ENCODE peak calls at places on chromosomes 4 and X, in eight cellular contexts. One of them, this sample, is unnamed.
A peak's percentile ranks its signal among the peaks of the same experiment; 100 is the strongest.

GRCh38 chrX:120262781-120263719 is 12.4 kb downstream of the ZBTB33 start:
- DNase-seq in CD8-positive, alpha-beta memory T cell: no peak
- DNase-seq in heart left ventricle: no peak
- DNase-seq in HepG2: no peak
- DNase-seq in CD8-positive, alpha-beta T cell: no peak
- DNase-seq in endothelial cell of umbilical vein: no peak
- DNase-seq in OCI-LY7: peak; percentile 75
- DNase-seq in effector memory CD4-positive, alpha-beta T cell: no peak
- DNase-seq in this sample: no peak

GRCh38 chr4:144748814-144749555 is 103.0 kb downstream of the HHIP start:
- DNase-seq in CD8-positive, alpha-beta T cell: no peak
- DNase-seq in OCI-LY7: no peak
- DNase-seq in CD8-positive, alpha-beta memory T cell: no peak
- DNase-seq in HepG2: no peak
- DNase-seq in heart left ventricle: no peak
- DNase-seq in endothelial cell of umbilical vein: no peak
- DNase-seq in effector memory CD4-positive, alpha-beta T cell: no peak
- DNase-seq in this sample: no peak

GRCh38 chr4:111666826-111667360 is 478.4 kb upstream of the FAM241A start:
- DNase-seq in OCI-LY7: no peak
- DNase-seq in HepG2: no peak
- DNase-seq in CD8-positive, alpha-beta memory T cell: no peak
- DNase-seq in effector memory CD4-positive, alpha-beta T cell: no peak
- DNase-seq in endothelial cell of umbilical vein: no peak
- DNase-seq in heart left ventricle: no peak
- DNase-seq in CD8-positive, alpha-beta T cell: no peak
- DNase-seq in this sample: no peak

GRCh38 chrX:49850028-49850427 is 20.9 kb downstream of the PAGE4 start:
- DNase-seq in HepG2: no peak
- DNase-seq in CD8-positive, alpha-beta T cell: no peak
- DNase-seq in CD8-positive, alpha-beta memory T cell: no peak
- DNase-seq in heart left ventricle: no peak
- DNase-seq in effector memory CD4-positive, alpha-beta T cell: no peak
- DNase-seq in OCI-LY7: no peak
- DNase-seq in endothelial cell of umbilical vein: no peak
- DNase-seq in this sample: no peak

GRCh38 chrX:33726281-33727160 is 405.6 kb downstream of the FAM47A start:
- DNase-seq in effector memory CD4-positive, alpha-beta T cell: no peak
- DNase-seq in HepG2: no peak
- DNase-seq in heart left ventricle: no peak
- DNase-seq in CD8-positive, alpha-beta T cell: no peak
- DNase-seq in OCI-LY7: no peak
- DNase-seq in endothelial cell of umbilical vein: no peak
- DNase-seq in CD8-positive, alpha-beta memory T cell: no peak
- DNase-seq in this sample: peak; percentile 43

GRCh38 chr4:55524844-55525571 is 21.7 kb downstream of the CLOCK start:
- DNase-seq in effector memory CD4-positive, alpha-beta T cell: no peak
- DNase-seq in CD8-positive, alpha-beta memory T cell: no peak
- DNase-seq in OCI-LY7: no peak
- DNase-seq in endothelial cell of umbilical vein: no peak
- DNase-seq in heart left ventricle: no peak
- DNase-seq in CD8-positive, alpha-beta T cell: no peak
- DNase-seq in HepG2: no peak
- DNase-seq in this sample: no peak

GRCh38 chr4:11471613-11472012 is 42.9 kb upstream of the HS3ST1 start:
- DNase-seq in endothelial cell of umbilical vein: peak; percentile 76
- DNase-seq in CD8-positive, alpha-beta T cell: peak; percentile 21
- DNase-seq in HepG2: no peak
- DNase-seq in OCI-LY7: no peak
- DNase-seq in effector memory CD4-positive, alpha-beta T cell: peak; percentile 46
- DNase-seq in heart left ventricle: no peak
- DNase-seq in CD8-positive, alpha-beta memory T cell: peak; percentile 29
- DNase-seq in this sample: peak; percentile 57

GRCh38 chr4:1396806-1397455 is 9.3 kb downstream of the NKX1-1 start:
- DNase-seq in CD8-positive, alpha-beta memory T cell: no peak
- DNase-seq in heart left ventricle: no peak
- DNase-seq in effector memory CD4-positive, alpha-beta T cell: no peak
- DNase-seq in HepG2: no peak
- DNase-seq in CD8-positive, alpha-beta T cell: no peak
- DNase-seq in OCI-LY7: no peak
- DNase-seq in endothelial cell of umbilical vein: no peak
- DNase-seq in this sample: peak; percentile 42

GRCh38 chr4:40288547-40288946 is 46.6 kb upstream of the CHRNA9 start:
- DNase-seq in CD8-positive, alpha-beta memory T cell: no peak
- DNase-seq in CD8-positive, alpha-beta T cell: no peak
- DNase-seq in OCI-LY7: no peak
- DNase-seq in endothelial cell of umbilical vein: no peak
- DNase-seq in heart left ventricle: no peak
- DNase-seq in effector memory CD4-positive, alpha-beta T cell: no peak
- DNase-seq in HepG2: no peak
- DNase-seq in this sample: no peak

GRCh38 chr4:80172203-80172602 is 25.1 kb upstream of the PRDM8 start:
- DNase-seq in endothelial cell of umbilical vein: no peak
- DNase-seq in HepG2: no peak
- DNase-seq in CD8-positive, alpha-beta memory T cell: no peak
- DNase-seq in effector memory CD4-positive, alpha-beta T cell: no peak
- DNase-seq in CD8-positive, alpha-beta T cell: no peak
- DNase-seq in OCI-LY7: no peak
- DNase-seq in heart left ventricle: no peak
- DNase-seq in this sample: no peak

GRCh38 chrX:39677987-39678840 is 419.5 kb downstream of the BCOR start:
- DNase-seq in CD8-positive, alpha-beta memory T cell: no peak
- DNase-seq in HepG2: no peak
- DNase-seq in OCI-LY7: no peak
- DNase-seq in effector memory CD4-positive, alpha-beta T cell: no peak
- DNase-seq in CD8-positive, alpha-beta T cell: no peak
- DNase-seq in endothelial cell of umbilical vein: no peak
- DNase-seq in heart left ventricle: no peak
- DNase-seq in this sample: no peak

GRCh38 chrX:66638591-66639500 is at the start of gene EDA2R:
- DNase-seq in endothelial cell of umbilical vein: peak; percentile 30
- DNase-seq in OCI-LY7: peak; percentile 81
- DNase-seq in effector memory CD4-positive, alpha-beta T cell: no peak
- DNase-seq in CD8-positive, alpha-beta T cell: no peak
- DNase-seq in CD8-positive, alpha-beta memory T cell: no peak
- DNase-seq in HepG2: peak; percentile 85
- DNase-seq in heart left ventricle: peak; percentile 27
- DNase-seq in this sample: peak; percentile 44

GRCh38 chr4:180665994-180666818 is 1577.0 kb upstream of the TENM3 start:
- DNase-seq in HepG2: peak; percentile 47
- DNase-seq in CD8-positive, alpha-beta memory T cell: no peak
- DNase-seq in CD8-positive, alpha-beta T cell: no peak
- DNase-seq in endothelial cell of umbilical vein: no peak
- DNase-seq in heart left ventricle: no peak
- DNase-seq in OCI-LY7: peak; percentile 72
- DNase-seq in effector memory CD4-positive, alpha-beta T cell: no peak
- DNase-seq in this sample: no peak

GRCh38 chr4:107449611-107450369 is 270.2 kb downstream of the PAPSS1 start:
- DNase-seq in effector memory CD4-positive, alpha-beta T cell: no peak
- DNase-seq in heart left ventricle: no peak
- DNase-seq in CD8-positive, alpha-beta memory T cell: no peak
- DNase-seq in HepG2: no peak
- DNase-seq in CD8-positive, alpha-beta T cell: no peak
- DNase-seq in endothelial cell of umbilical vein: peak; percentile 41
- DNase-seq in OCI-LY7: no peak
- DNase-seq in this sample: no peak

GRCh38 chr4:113979973-113980615 is 647 bp upstream of the ARSJ start:
- DNase-seq in CD8-positive, alpha-beta memory T cell: no peak
- DNase-seq in HepG2: no peak
- DNase-seq in OCI-LY7: no peak
- DNase-seq in heart left ventricle: no peak
- DNase-seq in endothelial cell of umbilical vein: peak; percentile 55
- DNase-seq in CD8-positive, alpha-beta T cell: no peak
- DNase-seq in effector memory CD4-positive, alpha-beta T cell: no peak
- DNase-seq in this sample: no peak

GRCh38 chrX:67544281-67544680 is 460 bp downstream of the AR start:
- DNase-seq in endothelial cell of umbilical vein: no peak
- DNase-seq in CD8-positive, alpha-beta memory T cell: no peak
- DNase-seq in effector memory CD4-positive, alpha-beta T cell: no peak
- DNase-seq in CD8-positive, alpha-beta T cell: no peak
- DNase-seq in OCI-LY7: no peak
- DNase-seq in heart left ventricle: no peak
- DNase-seq in HepG2: no peak
- DNase-seq in this sample: peak; percentile 78

GRCh38 chr4:16775411-16776154 is 122.9 kb downstream of the LDB2 start:
- DNase-seq in endothelial cell of umbilical vein: no peak
- DNase-seq in CD8-positive, alpha-beta memory T cell: no peak
- DNase-seq in heart left ventricle: no peak
- DNase-seq in OCI-LY7: no peak
- DNase-seq in CD8-positive, alpha-beta T cell: no peak
- DNase-seq in HepG2: no peak
- DNase-seq in effector memory CD4-positive, alpha-beta T cell: no peak
- DNase-seq in this sample: no peak

GRCh38 chrX:42246814-42247213 is 323.5 kb upstream of the CASK start:
- DNase-seq in CD8-positive, alpha-beta memory T cell: no peak
- DNase-seq in heart left ventricle: no peak
- DNase-seq in HepG2: peak; percentile 11
- DNase-seq in endothelial cell of umbilical vein: no peak
- DNase-seq in effector memory CD4-positive, alpha-beta T cell: no peak
- DNase-seq in OCI-LY7: no peak
- DNase-seq in CD8-positive, alpha-beta T cell: no peak
- DNase-seq in this sample: no peak

GRCh38 chrX:135977611-135978010 is 3.8 kb upstream of the MMGT1 start:
- DNase-seq in effector memory CD4-positive, alpha-beta T cell: no peak
- DNase-seq in endothelial cell of umbilical vein: no peak
- DNase-seq in heart left ventricle: no peak
- DNase-seq in HepG2: no peak
- DNase-seq in CD8-positive, alpha-beta T cell: no peak
- DNase-seq in OCI-LY7: no peak
- DNase-seq in CD8-positive, alpha-beta memory T cell: no peak
- DNase-seq in this sample: no peak

GRCh38 chr4:18390655-18391369 is 369.3 kb upstream of the LCORL start:
- DNase-seq in CD8-positive, alpha-beta T cell: no peak
- DNase-seq in heart left ventricle: no peak
- DNase-seq in OCI-LY7: no peak
- DNase-seq in HepG2: no peak
- DNase-seq in endothelial cell of umbilical vein: no peak
- DNase-seq in effector memory CD4-positive, alpha-beta T cell: no peak
- DNase-seq in CD8-positive, alpha-beta memory T cell: no peak
- DNase-seq in this sample: no peak

GRCh38 chr4:18391370-18391728 is 369.8 kb upstream of the LCORL start:
- DNase-seq in CD8-positive, alpha-beta memory T cell: no peak
- DNase-seq in endothelial cell of umbilical vein: no peak
- DNase-seq in HepG2: no peak
- DNase-seq in heart left ventricle: no peak
- DNase-seq in CD8-positive, alpha-beta T cell: no peak
- DNase-seq in OCI-LY7: no peak
- DNase-seq in effector memory CD4-positive, alpha-beta T cell: no peak
- DNase-seq in this sample: no peak

GRCh38 chr4:18398661-18399060 is 377.1 kb upstream of the LCORL start:
- DNase-seq in endothelial cell of umbilical vein: no peak
- DNase-seq in heart left ventricle: no peak
- DNase-seq in CD8-positive, alpha-beta T cell: no peak
- DNase-seq in CD8-positive, alpha-beta memory T cell: no peak
- DNase-seq in effector memory CD4-positive, alpha-beta T cell: no peak
- DNase-seq in OCI-LY7: no peak
- DNase-seq in HepG2: no peak
- DNase-seq in this sample: no peak

GRCh38 chr4:18397681-18398080 is 376.1 kb upstream of the LCORL start:
- DNase-seq in CD8-positive, alpha-beta T cell: no peak
- DNase-seq in effector memory CD4-positive, alpha-beta T cell: no peak
- DNase-seq in heart left ventricle: no peak
- DNase-seq in CD8-positive, alpha-beta memory T cell: no peak
- DNase-seq in HepG2: no peak
- DNase-seq in endothelial cell of umbilical vein: no peak
- DNase-seq in OCI-LY7: no peak
- DNase-seq in this sample: no peak

DNA sequence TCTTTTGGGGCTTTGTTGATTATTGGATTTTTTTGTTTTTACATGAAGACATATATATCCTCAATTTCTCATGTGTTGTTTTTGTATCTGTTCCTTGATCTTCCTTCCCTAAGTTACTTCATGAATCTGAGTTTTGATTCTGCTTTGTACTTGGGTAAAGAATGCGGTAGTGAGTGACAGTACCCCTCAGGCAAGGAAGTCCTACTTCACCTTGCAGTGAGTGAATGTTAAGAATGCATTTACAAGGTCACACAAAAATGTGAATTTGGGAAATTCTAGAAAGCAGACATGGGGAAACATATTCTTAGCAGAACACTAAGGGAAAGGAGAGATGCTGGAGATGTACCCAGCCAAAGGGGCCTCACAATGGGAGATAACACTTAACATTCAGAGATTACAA is 373.1 kb upstream of the LCORL start:
- DNase-seq in OCI-LY7: no peak
- DNase-seq in HepG2: no peak
- DNase-seq in endothelial cell of umbilical vein: no peak
- DNase-seq in effector memory CD4-positive, alpha-beta T cell: no peak
- DNase-seq in CD8-positive, alpha-beta T cell: no peak
- DNase-seq in CD8-positive, alpha-beta memory T cell: no peak
- DNase-seq in heart left ventricle: no peak
- DNase-seq in this sample: no peak
- H3K9me3 ChIP-seq in OCI-LY7: peaks cover 4% of the 10 kb centered on the region
- H3K9me3 ChIP-seq in HepG2: peaks cover 9% of the 10 kb centered on the region
- H3K9me3 ChIP-seq in endothelial cell of umbilical vein: no peaks in the 10 kb centered on the region
- H3K9me3 ChIP-seq in effector memory CD4-positive, alpha-beta T cell: no peaks in the 10 kb centered on the region
- H3K9me3 ChIP-seq in CD8-positive, alpha-beta T cell: no peaks in the 10 kb centered on the region
- H3K9me3 ChIP-seq in CD8-positive, alpha-beta memory T cell: no peaks in the 10 kb centered on the region
- H3K9me3 ChIP-seq in heart left ventricle: no peaks in the 10 kb centered on the region
- H3K9me3 ChIP-seq in this sample: no peaks in the 10 kb centered on the region

GRCh38 chr4:177171588-177171987 is 138.1 kb upstream of the NEIL3 start:
- DNase-seq in CD8-positive, alpha-beta memory T cell: no peak
- DNase-seq in OCI-LY7: no peak
- DNase-seq in endothelial cell of umbilical vein: no peak
- DNase-seq in HepG2: no peak
- DNase-seq in heart left ventricle: no peak
- DNase-seq in CD8-positive, alpha-beta T cell: no peak
- DNase-seq in effector memory CD4-positive, alpha-beta T cell: no peak
- DNase-seq in this sample: no peak
- H3K9me3 ChIP-seq in CD8-positive, alpha-beta memory T cell: no peaks in the 10 kb centered on the region
- H3K9me3 ChIP-seq in OCI-LY7: no peaks in the 10 kb centered on the region
- H3K9me3 ChIP-seq in endothelial cell of umbilical vein: no peaks in the 10 kb centered on the region
- H3K9me3 ChIP-seq in HepG2: no peaks in the 10 kb centered on the region
- H3K9me3 ChIP-seq in heart left ventricle: no peaks in the 10 kb centered on the region
- H3K9me3 ChIP-seq in CD8-positive, alpha-beta T cell: no peaks in the 10 kb centered on the region
- H3K9me3 ChIP-seq in effector memory CD4-positive, alpha-beta T cell: no peaks in the 10 kb centered on the region
- H3K9me3 ChIP-seq in this sample: no peaks in the 10 kb centered on the region

GRCh38 chr4:256492-256891 is 48.8 kb downstream of the ZNF732 start:
- DNase-seq in CD8-positive, alpha-beta memory T cell: no peak
- DNase-seq in endothelial cell of umbilical vein: no peak
- DNase-seq in heart left ventricle: no peak
- DNase-seq in effector memory CD4-positive, alpha-beta T cell: no peak
- DNase-seq in OCI-LY7: no peak
- DNase-seq in HepG2: no peak
- DNase-seq in CD8-positive, alpha-beta T cell: no peak
- DNase-seq in this sample: no peak

GRCh38 chr4:253936-254756 is 51.1 kb downstream of the ZNF732 start:
- DNase-seq in CD8-positive, alpha-beta T cell: no peak
- DNase-seq in heart left ventricle: no peak
- DNase-seq in effector memory CD4-positive, alpha-beta T cell: no peak
- DNase-seq in CD8-positive, alpha-beta memory T cell: no peak
- DNase-seq in endothelial cell of umbilical vein: no peak
- DNase-seq in HepG2: no peak
- DNase-seq in OCI-LY7: no peak
- DNase-seq in this sample: no peak

GRCh38 chr4:252065-252601 is 53.1 kb downstream of the ZNF732 start:
- DNase-seq in effector memory CD4-positive, alpha-beta T cell: no peak
- DNase-seq in CD8-positive, alpha-beta memory T cell: no peak
- DNase-seq in OCI-LY7: no peak
- DNase-seq in heart left ventricle: no peak
- DNase-seq in endothelial cell of umbilical vein: no peak
- DNase-seq in CD8-positive, alpha-beta T cell: no peak
- DNase-seq in HepG2: no peak
- DNase-seq in this sample: no peak
- H3K9me3 ChIP-seq in effector memory CD4-positive, alpha-beta T cell: peaks cover 22% of the 10 kb centered on the region
- H3K9me3 ChIP-seq in CD8-positive, alpha-beta memory T cell: peaks cover 19% of the 10 kb centered on the region
- H3K9me3 ChIP-seq in OCI-LY7: peaks cover 68% of the 10 kb centered on the region
- H3K9me3 ChIP-seq in heart left ventricle: peaks cover 76% of the 10 kb centered on the region
- H3K9me3 ChIP-seq in endothelial cell of umbilical vein: no peaks in the 10 kb centered on the region
- H3K9me3 ChIP-seq in CD8-positive, alpha-beta T cell: peaks cover 19% of the 10 kb centered on the region
- H3K9me3 ChIP-seq in HepG2: peaks cover 90% of the 10 kb centered on the region
- H3K9me3 ChIP-seq in this sample: peaks cover 4% of the 10 kb centered on the region

GRCh38 chrX:2414384-2414783 is 86.4 kb downstream of the DHRSX start:
- DNase-seq in heart left ventricle: no peak
- DNase-seq in CD8-positive, alpha-beta memory T cell: no peak
- DNase-seq in HepG2: no peak
- DNase-seq in CD8-positive, alpha-beta T cell: no peak
- DNase-seq in OCI-LY7: no peak
- DNase-seq in effector memory CD4-positive, alpha-beta T cell: no peak
- DNase-seq in endothelial cell of umbilical vein: no peak
- DNase-seq in this sample: no peak
- H3K9me3 ChIP-seq in heart left ventricle: no peaks in the 10 kb centered on the region
- H3K9me3 ChIP-seq in CD8-positive, alpha-beta memory T cell: no peaks in the 10 kb centered on the region
- H3K9me3 ChIP-seq in HepG2: peaks cover 12% of the 10 kb centered on the region
- H3K9me3 ChIP-seq in CD8-positive, alpha-beta T cell: no peaks in the 10 kb centered on the region
- H3K9me3 ChIP-seq in OCI-LY7: no peaks in the 10 kb centered on the region
- H3K9me3 ChIP-seq in effector memory CD4-positive, alpha-beta T cell: no peaks in the 10 kb centered on the region
- H3K9me3 ChIP-seq in endothelial cell of umbilical vein: no peaks in the 10 kb centered on the region
- H3K9me3 ChIP-seq in this sample: no peaks in the 10 kb centered on the region